ENCODE peak calls at places on chromosomes 1 and 21, in four cellular contexts. H, R, B and E are unnamed samples. For H3K4me1 and H3K9me3, the result is how much of the 10 kb centered on the place peaks cover.

GRCh38 chr1:111199881-111200801 is at the start of gene DENND2D:
- DNase-seq in R (peak), B (peak), H (peak), E (peak)

GRCh38 chr1:199747984-199748383 is 279.5 kb upstream of the NR5A2 start:
- DNase-seq in R (no peak), B (no peak), H (no peak), E (no peak)

GRCh38 chr1:165898837-165899236 is 71.4 kb downstream of the UCK2 start:
- DNase-seq in B (no peak), R (no peak), H (no peak), E (no peak)

GRCh38 chr21:14741237-14741636 is 195.1 kb upstream of the SAMSN1 start:
- DNase-seq in B (no peak), H (no peak), R (no peak), E (no peak)

GRCh38 chr1:119873166-119874025 is 22.9 kb downstream of the ADAM30 start:
- DNase-seq in R (no peak), H (no peak), B (peak), E (no peak)

GRCh38 chr1:3054474-3054873 is 14.5 kb upstream of the PRDM16 start:
- DNase-seq in R (no peak), B (no peak), H (no peak), E (peak)

GRCh38 chr1:65420590-65421340 is at the start of the genes LEPR and LEPROT:
- DNase-seq in R (no peak), H (no peak), B (peak), E (no peak)

GRCh38 chr21:35578350-35578782 is 482.0 kb downstream of the SETD4 start:
- DNase-seq in B (no peak), R (no peak), H (no peak), E (no peak)

GRCh38 chr1:11157867-11158266 is 31.3 kb upstream of the ANGPTL7 start:
- DNase-seq in R (no peak), H (no peak), B (peak), E (no peak)

GRCh38 chr1:42747125-42747524 is 7.1 kb upstream of the CLDN19 start:
- DNase-seq in H (peak), R (no peak), B (no peak), E (no peak)

GRCh38 chr1:101089608-101090007 is 64.0 kb upstream of the DPH5 start:
- DNase-seq in R (no peak), B (no peak), H (no peak), E (no peak)

GRCh38 chr1:14681182-14681581 is 82.7 kb downstream of the KAZN start:
- DNase-seq in R (no peak), H (no peak), B (no peak), E (no peak)

GRCh38 chr1:12438349-12438924 is 179.6 kb downstream of the DHRS3 start:
- DNase-seq in R (no peak), B (no peak), H (no peak), E (no peak)

GRCh38 chr1:38221006-38221649 is 174.5 kb upstream of the POU3F1 start:
- DNase-seq in B (no peak), H (no peak), R (no peak), E (no peak)

GRCh38 chr1:10626781-10627410 is 152.1 kb downstream of the PEX14 start:
- DNase-seq in H (no peak), B (no peak), R (no peak), E (no peak)

GRCh38 chr1:236090741-236091147 is 25.9 kb upstream of the NID1 start:
- DNase-seq in H (no peak), R (no peak), B (no peak), E (no peak)

GRCh38 chr21:41328660-41329300 is 12.2 kb downstream of the FAM3B start:
- DNase-seq in R (no peak), B (no peak), H (no peak), E (no peak)

GRCh38 chr1:145916745-145917144 is 1.8 kb downstream of the PEX11B start:
- DNase-seq in B (no peak), R (no peak), H (no peak), E (no peak)

GRCh38 chr1:145918144-145918991 is at the start of gene PEX11B:
- DNase-seq in H (peak), B (peak), R (peak), E (peak)

GRCh38 chr1:145922266-145922665 is 3.7 kb upstream of the PEX11B start:
- DNase-seq in B (no peak), H (no peak), R (no peak), E (no peak)

GRCh38 chr1:145917595-145917994 is 922 bp downstream of the PEX11B start:
- DNase-seq in H (no peak), B (no peak), R (no peak), E (no peak)

DNA sequence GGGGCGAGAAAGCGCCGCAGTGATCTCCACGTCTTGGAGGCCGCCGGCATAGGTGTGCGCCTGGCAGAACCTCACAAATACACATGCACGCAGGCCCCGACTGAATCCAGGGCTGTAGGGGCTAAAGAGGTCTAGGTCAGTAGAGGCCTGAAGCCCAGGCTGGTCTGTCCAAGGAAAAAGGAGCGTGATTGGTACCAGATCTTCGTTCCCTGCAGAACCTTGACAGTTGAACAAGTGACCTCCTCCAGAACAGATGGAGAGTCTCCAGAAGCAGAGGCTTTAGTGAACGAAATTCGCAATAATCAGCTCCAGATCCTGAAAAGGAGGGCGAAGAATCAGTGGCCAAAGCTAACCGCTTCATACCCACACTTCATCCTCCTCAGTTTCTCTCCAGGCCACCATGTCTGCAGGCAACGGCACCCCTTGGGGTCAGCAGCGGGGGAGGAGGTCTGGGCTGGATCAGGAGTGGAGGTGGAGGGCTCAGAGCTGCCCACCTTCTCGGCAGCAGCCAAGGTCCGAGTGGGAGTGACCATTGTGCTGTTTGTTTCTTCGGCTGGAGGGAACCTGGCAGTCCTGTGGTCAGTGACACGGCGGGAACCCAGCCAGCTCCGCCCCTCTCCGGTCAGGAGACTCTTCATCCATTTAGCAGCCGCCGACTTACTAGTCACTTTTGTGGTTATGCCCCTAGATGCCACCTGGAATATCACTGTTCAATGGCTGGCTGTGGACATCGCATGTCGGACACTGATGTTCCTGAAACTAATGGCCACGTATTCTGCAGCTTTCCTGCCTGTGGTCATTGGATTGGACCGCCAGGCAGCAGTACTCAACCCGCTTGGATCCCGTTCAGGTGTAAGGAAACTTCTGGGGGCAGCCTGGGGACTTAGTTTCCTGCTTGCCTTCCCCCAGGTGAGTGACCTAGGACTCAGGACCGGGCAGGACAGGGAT is 749 bp upstream of the PEX11B start:
- DNase-seq in R (peak), H (peak), B (peak), E (peak)
- TF ChIP-seq CTCF in R (no peak), H (peak), B (no peak), E (no peak)

GRCh38 chr1:8364528-8365442 is 46.9 kb downstream of the SLC45A1 start:
- DNase-seq in H (peak), R (peak), B (no peak), E (no peak)

GRCh38 chr1:8363764-8364301 is 45.9 kb downstream of the SLC45A1 start:
- DNase-seq in R (no peak), B (no peak), H (no peak), E (no peak)

GRCh38 chr1:8362701-8363101 is 44.8 kb downstream of the SLC45A1 start:
- DNase-seq in H (no peak), B (no peak), R (no peak), E (no peak)

GRCh38 chr1:8361198-8361849 is 43.4 kb downstream of the SLC45A1 start:
- DNase-seq in R (no peak), B (no peak), H (no peak), E (no peak)

GRCh38 chr1:8363186-8363585 is 45.3 kb downstream of the SLC45A1 start:
- DNase-seq in R (no peak), H (no peak), B (no peak), E (no peak)
- H3K4me1 ChIP-seq in R (under half), H (under half), B (under half), E (under half)

GRCh38 chr1:57124768-57125446 is 159.1 kb upstream of the C8B start:
- DNase-seq in B (no peak), R (no peak), H (no peak), E (no peak)

GRCh38 chr1:57124170-57124569 is 158.4 kb upstream of the C8B start:
- DNase-seq in R (no peak), H (no peak), B (no peak), E (no peak)

GRCh38 chr1:57131701-57132394 is 166.0 kb upstream of the C8B start:
- DNase-seq in B (no peak), H (no peak), R (no peak), E (no peak)

GRCh38 chr1:57131257-57131656 is 165.4 kb upstream of the C8B start:
- DNase-seq in B (no peak), H (no peak), R (no peak), E (no peak)

GRCh38 chr1:57127976-57128375 is 162.2 kb upstream of the C8B start:
- DNase-seq in B (no peak), H (no peak), R (no peak), E (no peak)
- H3K9me3 ChIP-seq in B (under half), H (under half), R (under half), E (under half)

GRCh38 chr1:154957258-154957657 is 1.4 kb upstream of the PBXIP1 start:
- DNase-seq in B (no peak), R (no peak), H (no peak), E (peak)

GRCh38 chr1:154954541-154954940 is 1.4 kb downstream of the PBXIP1 start:
- DNase-seq in B (no peak), H (no peak), R (no peak), E (no peak)

GRCh38 chr1:154955039-154955717 is 721 bp downstream of the PBXIP1 start:
- DNase-seq in B (peak), H (peak), R (no peak), E (peak)

GRCh38 chr1:154956557-154956956 is 658 bp upstream of the PBXIP1 start:
- DNase-seq in B (peak), H (no peak), R (no peak), E (peak)

GRCh38 chr1:154955718-154956513 is at the start of gene PBXIP1:
- DNase-seq in R (no peak), B (peak), H (peak), E (peak)
- TF ChIP-seq CTCF in R (no peak), B (peak), H (no peak), E (no peak)